ENCODE peak calls at places on chromosome 16, in nine cellular contexts. One of them, this sample, is unnamed.

GRCh38 chr16:11190585-11191565 is 65.1 kb downstream of the SOCS1 start:
- DNase-seq in GM12865: peak
- DNase-seq in Peyer's patch: no peak
- DNase-seq in astrocyte of the spinal cord: peak
- DNase-seq in AG09309: no peak
- DNase-seq in endothelial cell: no peak
- DNase-seq in cardiac fibroblast: peak
- DNase-seq in GM10248: no peak
- DNase-seq in progenitor cell of endocrine pancreas: no peak
- DNase-seq in this sample: no peak

GRCh38 chr16:85166699-85167588 is 54.7 kb upstream of the CIBAR2 start:
- DNase-seq in GM12865: no peak
- DNase-seq in Peyer's patch: no peak
- DNase-seq in astrocyte of the spinal cord: no peak
- DNase-seq in AG09309: no peak
- DNase-seq in endothelial cell: no peak
- DNase-seq in cardiac fibroblast: no peak
- DNase-seq in GM10248: no peak
- DNase-seq in progenitor cell of endocrine pancreas: peak
- DNase-seq in this sample: no peak

GRCh38 chr16:30088832-30089624 is 2.7 kb downstream of the TBX6 start:
- DNase-seq in GM12865: no peak
- DNase-seq in Peyer's patch: no peak
- DNase-seq in astrocyte of the spinal cord: no peak
- DNase-seq in AG09309: no peak
- DNase-seq in endothelial cell: no peak
- DNase-seq in cardiac fibroblast: no peak
- DNase-seq in GM10248: no peak
- DNase-seq in progenitor cell of endocrine pancreas: no peak
- DNase-seq in this sample: no peak

GRCh38 chr16:76201385-76201784 is 75.8 kb upstream of the CNTNAP4 start:
- DNase-seq in GM12865: no peak
- DNase-seq in Peyer's patch: no peak
- DNase-seq in astrocyte of the spinal cord: peak
- DNase-seq in AG09309: no peak
- DNase-seq in endothelial cell: no peak
- DNase-seq in cardiac fibroblast: peak
- DNase-seq in GM10248: no peak
- DNase-seq in progenitor cell of endocrine pancreas: no peak
- DNase-seq in this sample: no peak

GRCh38 chr16:81611721-81612120 is 167.1 kb downstream of the CMIP start:
- DNase-seq in GM12865: no peak
- DNase-seq in Peyer's patch: no peak
- DNase-seq in astrocyte of the spinal cord: no peak
- DNase-seq in AG09309: no peak
- DNase-seq in endothelial cell: no peak
- DNase-seq in cardiac fibroblast: no peak
- DNase-seq in GM10248: no peak
- DNase-seq in progenitor cell of endocrine pancreas: no peak
- DNase-seq in this sample: no peak

GRCh38 chr16:23905027-23905426 is 69.2 kb downstream of the PRKCB start:
- DNase-seq in GM12865: no peak
- DNase-seq in Peyer's patch: no peak
- DNase-seq in astrocyte of the spinal cord: peak
- DNase-seq in AG09309: peak
- DNase-seq in endothelial cell: peak
- DNase-seq in cardiac fibroblast: peak
- DNase-seq in GM10248: no peak
- DNase-seq in progenitor cell of endocrine pancreas: no peak
- DNase-seq in this sample: peak

GRCh38 chr16:26992661-26993365 is 73.9 kb upstream of the C16orf82 start:
- DNase-seq in GM12865: no peak
- DNase-seq in Peyer's patch: no peak
- DNase-seq in astrocyte of the spinal cord: no peak
- DNase-seq in AG09309: no peak
- DNase-seq in endothelial cell: no peak
- DNase-seq in cardiac fibroblast: no peak
- DNase-seq in GM10248: no peak
- DNase-seq in progenitor cell of endocrine pancreas: no peak
- DNase-seq in this sample: no peak

GRCh38 chr16:11560701-11561439 is 25.8 kb downstream of the LITAF start:
- DNase-seq in GM12865: no peak
- DNase-seq in Peyer's patch: peak
- DNase-seq in astrocyte of the spinal cord: peak
- DNase-seq in AG09309: no peak
- DNase-seq in endothelial cell: no peak
- DNase-seq in cardiac fibroblast: no peak
- DNase-seq in GM10248: no peak
- DNase-seq in progenitor cell of endocrine pancreas: no peak
- DNase-seq in this sample: no peak

GRCh38 chr16:69084301-69084700 is 21.2 kb upstream of the HAS3 start:
- DNase-seq in GM12865: no peak
- DNase-seq in Peyer's patch: no peak
- DNase-seq in astrocyte of the spinal cord: no peak
- DNase-seq in AG09309: no peak
- DNase-seq in endothelial cell: no peak
- DNase-seq in cardiac fibroblast: peak
- DNase-seq in GM10248: no peak
- DNase-seq in progenitor cell of endocrine pancreas: no peak
- DNase-seq in this sample: no peak

GRCh38 chr16:17829826-17830225 is 359.1 kb upstream of the XYLT1 start:
- DNase-seq in GM12865: no peak
- DNase-seq in Peyer's patch: no peak
- DNase-seq in astrocyte of the spinal cord: no peak
- DNase-seq in AG09309: no peak
- DNase-seq in endothelial cell: no peak
- DNase-seq in cardiac fibroblast: no peak
- DNase-seq in GM10248: no peak
- DNase-seq in progenitor cell of endocrine pancreas: no peak
- DNase-seq in this sample: no peak

GRCh38 chr16:17830651-17831050 is 359.9 kb upstream of the XYLT1 start:
- DNase-seq in GM12865: no peak
- DNase-seq in Peyer's patch: no peak
- DNase-seq in astrocyte of the spinal cord: no peak
- DNase-seq in AG09309: peak
- DNase-seq in endothelial cell: no peak
- DNase-seq in cardiac fibroblast: no peak
- DNase-seq in GM10248: no peak
- DNase-seq in progenitor cell of endocrine pancreas: no peak
- DNase-seq in this sample: no peak

GRCh38 chr16:17828012-17828411 is 357.3 kb upstream of the XYLT1 start:
- DNase-seq in GM12865: no peak
- DNase-seq in Peyer's patch: no peak
- DNase-seq in astrocyte of the spinal cord: peak
- DNase-seq in AG09309: peak
- DNase-seq in endothelial cell: no peak
- DNase-seq in cardiac fibroblast: peak
- DNase-seq in GM10248: no peak
- DNase-seq in progenitor cell of endocrine pancreas: no peak
- DNase-seq in this sample: no peak

GRCh38 chr16:17832738-17833137 is 362.0 kb upstream of the XYLT1 start:
- DNase-seq in GM12865: no peak
- DNase-seq in Peyer's patch: no peak
- DNase-seq in astrocyte of the spinal cord: no peak
- DNase-seq in AG09309: no peak
- DNase-seq in endothelial cell: no peak
- DNase-seq in cardiac fibroblast: peak
- DNase-seq in GM10248: no peak
- DNase-seq in progenitor cell of endocrine pancreas: no peak
- DNase-seq in this sample: no peak

DNA sequence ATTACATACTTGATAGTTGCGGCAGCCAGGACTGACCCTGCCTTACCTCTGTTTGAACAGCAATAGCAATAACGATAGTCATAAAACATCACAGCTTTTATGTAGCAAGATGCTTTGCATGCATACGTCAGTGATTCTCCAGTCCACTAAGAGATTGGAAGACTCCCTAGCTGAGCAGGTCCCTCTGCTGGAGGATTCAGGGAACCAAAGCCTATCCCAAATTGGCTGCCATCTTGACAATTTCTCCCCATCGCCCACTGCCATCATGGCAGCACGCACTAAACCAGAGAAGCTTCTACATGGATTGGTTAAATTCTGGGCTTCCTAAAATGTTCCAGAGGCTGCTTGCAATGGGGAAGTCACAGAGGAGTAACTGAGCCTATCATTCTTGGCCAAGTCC is 360.6 kb upstream of the XYLT1 start:
- DNase-seq in GM12865: no peak
- DNase-seq in Peyer's patch: no peak
- DNase-seq in astrocyte of the spinal cord: no peak
- DNase-seq in AG09309: no peak
- DNase-seq in endothelial cell: peak
- DNase-seq in cardiac fibroblast: no peak
- DNase-seq in GM10248: no peak
- DNase-seq in progenitor cell of endocrine pancreas: no peak
- DNase-seq in this sample: no peak
- TF ChIP-seq CTCF in GM12865: no peak
- TF ChIP-seq CTCF in Peyer's patch: no peak
- TF ChIP-seq CTCF in astrocyte of the spinal cord: peak
- TF ChIP-seq CTCF in AG09309: peak
- TF ChIP-seq CTCF in endothelial cell: no peak
- TF ChIP-seq CTCF in cardiac fibroblast: no peak
- TF ChIP-seq CTCF in GM10248: no peak
- TF ChIP-seq CTCF in progenitor cell of endocrine pancreas: peak
- TF ChIP-seq CTCF in this sample: no peak

DNA sequence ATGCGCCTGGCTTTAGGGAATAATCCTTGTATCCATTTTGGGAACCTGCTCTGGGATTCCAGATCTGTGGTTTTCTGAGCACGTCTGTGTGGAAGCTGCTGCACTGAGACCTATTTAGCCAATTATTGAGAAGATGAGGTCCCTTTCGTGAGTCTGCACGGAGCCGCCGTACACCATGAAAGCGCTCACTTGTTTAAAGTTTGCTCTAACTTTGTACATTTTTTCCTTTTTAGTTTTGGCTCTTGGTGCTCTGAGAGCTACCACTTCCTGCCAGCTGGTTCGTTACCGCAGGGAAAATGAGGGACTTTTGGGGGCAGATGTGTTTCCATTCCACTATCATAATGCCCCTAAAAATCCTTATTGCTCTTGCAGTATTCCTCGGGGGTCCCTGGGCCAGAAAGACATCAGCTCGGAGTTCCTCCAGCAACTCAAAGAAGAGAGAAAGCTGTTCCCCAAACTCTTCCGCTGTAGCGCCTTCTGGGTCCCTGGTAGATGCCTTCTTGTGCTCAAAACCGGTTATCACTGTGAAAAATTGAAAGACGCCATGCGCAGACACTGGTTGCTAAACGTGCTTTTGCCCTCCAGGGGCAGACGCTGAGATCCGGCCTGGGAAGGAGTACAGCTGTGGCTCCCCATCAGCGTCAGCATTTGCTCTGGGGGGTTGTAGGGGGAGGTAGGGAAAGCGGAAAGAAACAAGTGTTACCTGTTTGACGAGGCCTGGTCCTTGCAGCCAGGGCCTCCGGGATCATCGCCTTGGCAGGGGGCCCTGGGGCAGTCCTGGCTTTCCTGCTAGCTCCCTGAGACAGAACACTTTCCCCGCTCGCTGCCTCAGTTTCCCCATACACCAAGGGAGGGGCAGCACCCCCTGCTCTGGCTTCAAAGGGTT is 238.1 kb downstream of the MRTFB start:
- DNase-seq in GM12865: peak
- DNase-seq in Peyer's patch: no peak
- DNase-seq in astrocyte of the spinal cord: no peak
- DNase-seq in AG09309: no peak
- DNase-seq in endothelial cell: no peak
- DNase-seq in cardiac fibroblast: peak
- DNase-seq in GM10248: peak
- DNase-seq in progenitor cell of endocrine pancreas: peak
- DNase-seq in this sample: no peak
- TF ChIP-seq CTCF in GM12865: peak
- TF ChIP-seq CTCF in Peyer's patch: no peak
- TF ChIP-seq CTCF in astrocyte of the spinal cord: peak
- TF ChIP-seq CTCF in AG09309: peak
- TF ChIP-seq CTCF in endothelial cell: no peak
- TF ChIP-seq CTCF in cardiac fibroblast: no peak
- TF ChIP-seq CTCF in GM10248: no peak
- TF ChIP-seq CTCF in progenitor cell of endocrine pancreas: peak
- TF ChIP-seq CTCF in this sample: no peak

DNA sequence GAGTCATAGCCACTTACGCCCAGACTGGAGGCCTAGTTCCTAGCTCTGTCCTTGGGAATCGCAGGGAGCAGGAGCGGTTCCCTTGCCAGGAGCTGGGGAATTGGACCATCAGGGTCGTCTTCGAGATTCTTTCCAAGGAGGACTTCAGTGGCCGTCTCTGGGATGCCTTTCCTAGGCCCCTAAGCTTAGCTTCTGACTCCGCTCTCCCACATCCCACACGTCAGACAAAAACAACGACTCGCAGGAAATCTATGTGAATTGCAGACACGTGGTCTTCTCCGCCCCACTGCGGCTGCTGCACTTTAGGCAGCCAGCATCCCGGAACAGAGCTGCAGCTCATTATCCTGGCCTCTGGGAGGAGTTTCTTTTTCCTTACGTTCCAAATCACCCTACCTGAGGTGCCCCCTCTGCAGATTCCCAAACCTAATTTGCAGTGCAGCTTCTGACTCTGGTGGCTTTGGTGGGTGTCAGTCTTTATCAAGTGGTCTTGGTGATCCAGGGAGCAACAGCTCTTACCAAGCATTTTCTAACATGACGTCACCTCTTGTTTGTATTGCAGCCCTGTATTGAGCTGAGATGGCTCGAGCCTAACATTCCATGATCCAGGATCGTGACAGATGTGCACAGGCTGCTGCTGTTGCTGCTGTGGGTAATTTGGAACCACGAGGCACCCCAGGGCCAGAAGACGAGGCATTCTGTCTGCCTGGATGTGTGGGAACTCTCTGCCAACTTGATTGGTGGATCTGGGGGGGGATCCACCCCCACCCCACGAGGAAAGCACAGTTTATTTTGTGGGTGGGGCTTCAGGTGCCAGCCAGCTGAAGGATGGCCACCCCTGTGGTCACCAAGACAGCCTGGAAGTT is 1.1 kb downstream of the KATNB1 start:
- DNase-seq in GM12865: peak
- DNase-seq in Peyer's patch: peak
- DNase-seq in astrocyte of the spinal cord: peak
- DNase-seq in AG09309: peak
- DNase-seq in endothelial cell: peak
- DNase-seq in cardiac fibroblast: peak
- DNase-seq in GM10248: no peak
- DNase-seq in progenitor cell of endocrine pancreas: no peak
- DNase-seq in this sample: no peak
- TF ChIP-seq CTCF in GM12865: no peak
- TF ChIP-seq CTCF in Peyer's patch: no peak
- TF ChIP-seq CTCF in astrocyte of the spinal cord: peak
- TF ChIP-seq CTCF in AG09309: peak
- TF ChIP-seq CTCF in endothelial cell: no peak
- TF ChIP-seq CTCF in cardiac fibroblast: peak
- TF ChIP-seq CTCF in GM10248: peak
- TF ChIP-seq CTCF in progenitor cell of endocrine pancreas: peak
- TF ChIP-seq CTCF in this sample: no peak

DNA sequence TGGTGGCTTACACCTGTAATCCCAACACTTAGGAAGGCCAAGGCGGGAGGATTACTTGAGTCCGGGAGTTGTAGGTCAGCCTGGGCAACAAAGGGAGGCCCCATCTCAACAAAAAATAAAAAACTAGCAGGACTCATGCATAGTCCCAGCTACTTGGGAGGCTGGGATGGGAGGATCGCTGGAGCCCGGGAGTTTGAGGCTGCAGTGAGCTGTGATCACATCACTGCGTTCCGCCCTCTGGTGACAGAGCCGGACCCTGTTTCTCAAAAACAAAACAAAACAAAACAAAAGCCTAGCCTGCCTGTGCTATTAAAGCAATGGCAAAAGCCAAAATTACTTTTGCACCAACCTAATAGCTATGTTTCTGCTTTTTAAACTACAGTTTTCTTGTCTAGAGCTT is 1.5 kb downstream of the FCSK start:
- DNase-seq in GM12865: no peak
- DNase-seq in Peyer's patch: no peak
- DNase-seq in astrocyte of the spinal cord: no peak
- DNase-seq in AG09309: no peak
- DNase-seq in endothelial cell: no peak
- DNase-seq in cardiac fibroblast: no peak
- DNase-seq in GM10248: no peak
- DNase-seq in progenitor cell of endocrine pancreas: no peak
- DNase-seq in this sample: no peak
- TF ChIP-seq CTCF in GM12865: no peak
- TF ChIP-seq CTCF in Peyer's patch: no peak
- TF ChIP-seq CTCF in astrocyte of the spinal cord: no peak
- TF ChIP-seq CTCF in AG09309: no peak
- TF ChIP-seq CTCF in endothelial cell: no peak
- TF ChIP-seq CTCF in cardiac fibroblast: no peak
- TF ChIP-seq CTCF in GM10248: no peak
- TF ChIP-seq CTCF in progenitor cell of endocrine pancreas: no peak
- TF ChIP-seq CTCF in this sample: no peak